ENCODE peak calls at places on chromosomes 4 and X, in seven cellular contexts. J, E, W, D, G, V and C are unnamed samples.

GRCh38 chrX:29487214-29487613 is 728.1 kb upstream of the MAGEB2 start:
- DNase-seq in V (no peak), G (no peak), E (no peak), J (no peak), W (no peak), D (no peak), C (no peak)

GRCh38 chr4:2794707-2795557 is 2.0 kb downstream of the SH3BP2 start:
- DNase-seq in E (peak), D (peak), V (no peak), J (peak), W (peak), G (peak), C (no peak)

GRCh38 chr4:134201216-134202098 is at the start of gene PABPC4L:
- DNase-seq in G (peak), J (peak), E (peak), D (peak), V (peak), W (peak), C (no peak)

GRCh38 chrX:74523870-74524735 is 90.3 kb downstream of the RLIM start:
- DNase-seq in G (no peak), V (no peak), W (no peak), D (no peak), J (no peak), E (no peak), C (no peak)

GRCh38 chr4:70801265-70801809 is 38.4 kb downstream of the GRSF1 start:
- DNase-seq in V (no peak), D (no peak), J (no peak), G (no peak), W (no peak), E (no peak), C (peak)

GRCh38 chr4:117378942-117379341 is 293.6 kb upstream of the TRAM1L1 start:
- DNase-seq in J (no peak), E (no peak), V (no peak), G (no peak), D (no peak), W (no peak), C (no peak)

GRCh38 chr4:99028187-99028586 is 32.7 kb downstream of the METAP1 start:
- DNase-seq in D (no peak), J (no peak), V (no peak), E (no peak), W (no peak), G (no peak), C (no peak)

GRCh38 chrX:9530848-9531274 is 66.0 kb downstream of the TBL1X start:
- DNase-seq in E (peak), V (peak), J (peak), W (peak), G (peak), D (peak), C (peak)

GRCh38 chrX:110412971-110413726 is 54.5 kb downstream of the RTL9 start:
- DNase-seq in V (peak), D (peak), G (peak), J (peak), W (peak), E (peak), C (peak)

GRCh38 chrX:56564182-56564885 is 907 bp downstream of the UBQLN2 start:
- DNase-seq in V (no peak), D (peak), J (peak), W (no peak), G (peak), E (peak), C (peak)

GRCh38 chr4:15003441-15003890 is 1.2 kb downstream of the CPEB2 start:
- DNase-seq in E (peak), W (peak), V (peak), J (no peak), G (peak), D (no peak), C (peak)

GRCh38 chr4:8537041-8537461 is 43.1 kb upstream of the GPR78 start:
- DNase-seq in G (no peak), D (peak), V (peak), E (peak), J (peak), W (no peak), C (no peak)

GRCh38 chr4:7806080-7806630 is 133.5 kb downstream of the AFAP1 start:
- DNase-seq in W (peak), E (peak), D (peak), J (peak), V (peak), G (no peak), C (no peak)

GRCh38 chr4:39933689-39934590 is 43.8 kb downstream of the PDS5A start:
- DNase-seq in W (no peak), J (no peak), D (peak), E (peak), G (peak), V (no peak), C (no peak)

GRCh38 chr4:92615049-92615448 is 311.3 kb downstream of the GRID2 start:
- DNase-seq in J (no peak), V (no peak), D (no peak), W (no peak), G (peak), E (no peak), C (no peak)

GRCh38 chrX:27863813-27864212 is 56.0 kb downstream of the MAGEB10 start:
- DNase-seq in J (no peak), G (no peak), V (no peak), E (no peak), W (no peak), D (no peak), C (no peak)

GRCh38 chr4:23070848-23071570 is 378.3 kb downstream of the GBA3 start:
- DNase-seq in G (no peak), V (no peak), J (no peak), E (no peak), W (no peak), D (no peak), C (no peak)

GRCh38 chr4:165481458-165481857 is 102.7 kb downstream of the CPE start:
- DNase-seq in J (no peak), D (no peak), E (no peak), G (no peak), W (no peak), V (no peak), C (no peak)

GRCh38 chr4:151835467-151835866 is 74.7 kb upstream of the GATB start:
- DNase-seq in V (no peak), E (no peak), J (no peak), W (no peak), G (no peak), D (no peak), C (no peak)

GRCh38 chr4:40916218-40916555 is 166.4 kb downstream of the NSUN7 start:
- DNase-seq in D (peak), V (no peak), W (peak), G (no peak), E (peak), J (no peak), C (no peak)

GRCh38 chrX:151752847-151753246 is 18.3 kb downstream of the CNGA2 start:
- DNase-seq in J (no peak), E (no peak), V (no peak), W (no peak), D (no peak), G (no peak), C (no peak)

GRCh38 chrX:57952320-57952678 is 42.0 kb upstream of the ZXDA start:
- DNase-seq in G (no peak), W (no peak), D (no peak), V (no peak), J (no peak), E (no peak), C (no peak)

GRCh38 chr4:100880012-100880411 is 362.2 kb upstream of the EMCN start:
- DNase-seq in V (no peak), E (peak), W (no peak), D (no peak), G (no peak), J (no peak), C (no peak)

GRCh38 chrX:107205770-107206696 is at the start of the genes DNAAF6 and NUP62CL:
- DNase-seq in V (peak), G (peak), D (peak), J (peak), W (peak), E (peak), C (peak)

GRCh38 chr4:147287588-147287890 is 193.4 kb upstream of the EDNRA start:
- DNase-seq in E (peak), J (no peak), D (peak), W (no peak), V (no peak), G (no peak), C (no peak)

GRCh38 chr4:104493071-104493831 is 1.4 kb downstream of the CXXC4 start:
- DNase-seq in J (no peak), V (no peak), W (no peak), E (no peak), G (peak), D (no peak), C (no peak)

GRCh38 chr4:137961051-137961438 is 281.1 kb downstream of the SLC7A11 start:
- DNase-seq in V (no peak), W (no peak), E (peak), J (peak), D (peak), G (no peak), C (no peak)

GRCh38 chrX:110557864-110558263 is 199.2 kb downstream of the RTL9 start:
- DNase-seq in D (no peak), G (no peak), J (no peak), E (no peak), W (no peak), V (no peak), C (no peak)

GRCh38 chr4:36327400-36327799 is 46.0 kb downstream of the DTHD1 start:
- DNase-seq in V (no peak), G (no peak), D (no peak), J (no peak), W (no peak), E (no peak), C (no peak)

GRCh38 chr4:124070688-124071484 is 641.6 kb downstream of the ANKRD50 start:
- DNase-seq in V (no peak), E (no peak), J (no peak), D (no peak), W (no peak), G (no peak), C (no peak)

GRCh38 chr4:186227221-186227620 is at the start of gene KLKB1:
- DNase-seq in V (no peak), D (peak), E (peak), W (no peak), G (no peak), J (no peak), C (no peak)

DNA sequence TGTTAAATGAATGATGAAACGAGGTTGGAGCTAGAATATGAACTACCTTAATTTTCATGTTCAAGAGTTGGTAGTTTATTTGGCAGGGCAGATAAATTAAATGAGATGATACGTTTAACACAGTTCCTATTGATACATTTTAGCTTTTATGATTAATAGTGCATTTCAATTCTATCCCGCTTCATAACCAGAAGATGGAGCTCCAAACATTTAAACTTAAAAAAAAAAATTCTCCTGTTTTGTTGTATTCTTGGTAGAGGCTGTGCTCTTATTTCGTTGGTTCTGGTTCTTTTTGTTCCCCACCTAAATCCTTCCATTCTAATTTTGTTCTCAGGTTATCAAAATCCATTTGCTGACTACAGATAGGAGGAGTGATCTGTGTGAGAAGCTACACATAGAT is 71.8 kb upstream of the PTPN13 start:
- DNase-seq in E (peak), J (no peak), W (no peak), G (no peak), D (peak), V (no peak), C (no peak)
- TF ChIP-seq CTCF in E (peak), J (no peak), W (peak), G (no peak), D (no peak), V (no peak), C (no peak)

DNA sequence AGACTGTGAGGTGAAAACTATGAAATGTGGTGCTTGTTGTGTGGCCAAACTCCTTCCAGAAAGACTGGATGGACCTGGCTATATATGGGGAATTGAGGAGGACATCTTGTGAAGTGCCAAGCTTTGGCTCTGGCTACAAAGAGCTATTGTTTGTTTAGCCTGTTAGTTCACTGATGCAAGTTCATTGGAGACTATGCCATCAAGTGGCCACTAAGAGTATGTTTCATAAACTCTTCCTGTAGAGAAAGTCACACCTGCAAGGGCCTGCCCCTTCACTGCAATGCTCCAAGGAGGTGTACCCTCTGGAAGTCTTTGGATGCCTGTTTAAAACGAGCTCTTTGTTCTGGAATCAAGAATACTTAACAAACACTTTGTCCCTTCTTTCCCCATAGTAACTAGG is 382.0 kb downstream of the GABRG1 start:
- DNase-seq in E (no peak), V (no peak), W (no peak), D (no peak), J (peak), G (no peak), C (no peak)
- TF ChIP-seq CTCF in E (no peak), V (no peak), W (no peak), D (no peak), J (no peak), G (peak), C (no peak)

GRCh38 chr4:41934813-41935651 is at the start of gene TMEM33:
- DNase-seq in V (peak), E (peak), D (peak), G (peak), J (peak), W (peak), C (peak)
- TF ChIP-seq CTCF in V (no peak), E (peak), D (peak), G (no peak), J (no peak), W (no peak), C (no peak)

GRCh38 chr4:107666134-107666533 is 53.9 kb downstream of the PAPSS1 start:
- DNase-seq in D (peak), W (no peak), G (no peak), J (peak), V (no peak), E (peak), C (no peak)
- TF ChIP-seq CTCF in D (peak), W (no peak), G (no peak), J (peak), V (peak), E (peak), C (no peak)

GRCh38 chrX:52217494-52218160 is 32.9 kb downstream of the MAGED4 start:
- DNase-seq in V (no peak), G (no peak), E (no peak), J (no peak), W (no peak), D (no peak), C (no peak)

GRCh38 chrX:52220936-52221335 is 36.2 kb downstream of the MAGED4 start:
- DNase-seq in W (no peak), D (no peak), E (no peak), G (no peak), V (no peak), J (no peak), C (no peak)

GRCh38 chrX:52213276-52213675 is 28.6 kb downstream of the MAGED4 start:
- DNase-seq in D (no peak), W (no peak), V (no peak), E (no peak), J (no peak), G (no peak), C (no peak)

DNA sequence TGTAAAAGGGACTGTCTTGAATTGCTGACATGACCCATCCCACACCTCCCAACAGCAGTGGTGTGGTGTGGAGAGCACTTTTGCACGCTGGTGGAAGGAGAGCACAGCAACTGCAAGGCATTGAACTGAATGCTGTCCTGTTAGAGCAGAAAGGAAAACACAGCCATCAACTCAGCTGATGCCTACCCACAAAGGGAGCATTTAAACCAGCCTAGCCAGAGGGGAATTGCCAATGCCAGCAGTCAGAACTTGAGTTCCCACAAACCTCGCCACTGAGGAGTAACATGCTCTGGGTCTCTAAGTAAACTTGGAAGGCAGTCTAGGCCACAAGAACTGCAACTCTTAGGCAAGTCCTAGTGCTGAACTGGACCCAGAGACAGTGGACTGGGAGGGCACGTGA is 31.9 kb downstream of the MAGED4 start:
- DNase-seq in G (no peak), W (no peak), V (no peak), D (no peak), E (no peak), J (no peak), C (no peak)
- TF ChIP-seq CTCF in G (no peak), W (no peak), V (no peak), D (no peak), E (no peak), J (no peak), C (no peak)

GRCh38 chr4:87679449-87680169 is 29.5 kb downstream of the DMP1 start:
- DNase-seq in V (peak), J (peak), W (peak), E (peak), D (peak), G (peak), C (peak)
- TF ChIP-seq CTCF in V (peak), J (peak), W (peak), E (peak), D (peak), G (peak), C (peak)